ENCODE peak calls at places on chromosomes 3 and 15, in ten cellular contexts. One of them, this sample, is unnamed.

GRCh38 chr15:101201411-101202174 is 50.3 kb downstream of the CHSY1 start:
- DNase-seq in Peyer's patch: no peak
- DNase-seq in heart left ventricle: peak
- DNase-seq in A549: peak
- DNase-seq in cardiac muscle cell: peak
- DNase-seq in neural crest cell: peak
- DNase-seq in spleen: peak
- DNase-seq in nephron progenitor cell: peak
- DNase-seq in tibial nerve: peak
- DNase-seq in HFFc6: peak
- DNase-seq in this sample: peak

GRCh38 chr15:55255714-55256113 is 33.9 kb downstream of the RAB27A start:
- DNase-seq in nephron progenitor cell: no peak
- DNase-seq in A549: no peak
- DNase-seq in cardiac muscle cell: no peak
- DNase-seq in Peyer's patch: no peak
- DNase-seq in spleen: no peak
- DNase-seq in heart left ventricle: no peak
- DNase-seq in neural crest cell: no peak
- DNase-seq in tibial nerve: no peak
- DNase-seq in HFFc6: no peak
- DNase-seq in this sample: no peak

GRCh38 chr3:53776494-53777101 is 69.6 kb downstream of the CHDH start:
- DNase-seq in A549: no peak
- DNase-seq in spleen: no peak
- DNase-seq in cardiac muscle cell: peak
- DNase-seq in heart left ventricle: no peak
- DNase-seq in HFFc6: peak
- DNase-seq in Peyer's patch: no peak
- DNase-seq in nephron progenitor cell: no peak
- DNase-seq in tibial nerve: no peak
- DNase-seq in neural crest cell: no peak
- DNase-seq in this sample: no peak

GRCh38 chr15:84033793-84034553 is 201.6 kb upstream of the GOLGA6L4 start:
- DNase-seq in nephron progenitor cell: no peak
- DNase-seq in spleen: no peak
- DNase-seq in cardiac muscle cell: no peak
- DNase-seq in tibial nerve: no peak
- DNase-seq in neural crest cell: no peak
- DNase-seq in Peyer's patch: no peak
- DNase-seq in A549: no peak
- DNase-seq in heart left ventricle: no peak
- DNase-seq in HFFc6: no peak
- DNase-seq in this sample: no peak

GRCh38 chr3:123480428-123480827 is 31.5 kb upstream of the ADCY5 start:
- DNase-seq in cardiac muscle cell: no peak
- DNase-seq in heart left ventricle: no peak
- DNase-seq in neural crest cell: no peak
- DNase-seq in A549: no peak
- DNase-seq in Peyer's patch: no peak
- DNase-seq in HFFc6: no peak
- DNase-seq in spleen: peak
- DNase-seq in nephron progenitor cell: no peak
- DNase-seq in tibial nerve: no peak
- DNase-seq in this sample: no peak

GRCh38 chr15:73940061-73940981 is 14.1 kb downstream of the LOXL1 start:
- DNase-seq in cardiac muscle cell: peak
- DNase-seq in neural crest cell: no peak
- DNase-seq in heart left ventricle: peak
- DNase-seq in HFFc6: no peak
- DNase-seq in tibial nerve: no peak
- DNase-seq in spleen: peak
- DNase-seq in nephron progenitor cell: no peak
- DNase-seq in Peyer's patch: peak
- DNase-seq in A549: no peak
- DNase-seq in this sample: peak

GRCh38 chr3:51948016-51948580 is 5.9 kb downstream of the PARP3 start:
- DNase-seq in neural crest cell: no peak
- DNase-seq in spleen: peak
- DNase-seq in tibial nerve: no peak
- DNase-seq in cardiac muscle cell: no peak
- DNase-seq in A549: no peak
- DNase-seq in heart left ventricle: no peak
- DNase-seq in HFFc6: no peak
- DNase-seq in nephron progenitor cell: no peak
- DNase-seq in Peyer's patch: peak
- DNase-seq in this sample: peak

GRCh38 chr15:68145706-68146105 is 59.4 kb downstream of the CALML4 start:
- DNase-seq in Peyer's patch: no peak
- DNase-seq in heart left ventricle: no peak
- DNase-seq in A549: no peak
- DNase-seq in spleen: no peak
- DNase-seq in HFFc6: no peak
- DNase-seq in cardiac muscle cell: no peak
- DNase-seq in tibial nerve: no peak
- DNase-seq in nephron progenitor cell: no peak
- DNase-seq in neural crest cell: no peak
- DNase-seq in this sample: no peak

GRCh38 chr15:69475769-69476358 is 23.2 kb downstream of the RPLP1 start:
- DNase-seq in A549: peak
- DNase-seq in cardiac muscle cell: peak
- DNase-seq in Peyer's patch: peak
- DNase-seq in neural crest cell: peak
- DNase-seq in HFFc6: peak
- DNase-seq in spleen: peak
- DNase-seq in heart left ventricle: peak
- DNase-seq in tibial nerve: peak
- DNase-seq in nephron progenitor cell: peak
- DNase-seq in this sample: no peak
- TF ChIP-seq CTCF in A549: peak
- TF ChIP-seq CTCF in cardiac muscle cell: peak
- TF ChIP-seq CTCF in Peyer's patch: peak
- TF ChIP-seq CTCF in neural crest cell: peak
- TF ChIP-seq CTCF in HFFc6: peak
- TF ChIP-seq CTCF in spleen: peak
- TF ChIP-seq CTCF in heart left ventricle: peak
- TF ChIP-seq CTCF in tibial nerve: peak
- TF ChIP-seq CTCF in nephron progenitor cell: peak
- TF ChIP-seq CTCF in this sample: peak

GRCh38 chr3:150503402-150504099 is 42.7 kb downstream of the SERP1 start:
- DNase-seq in cardiac muscle cell: no peak
- DNase-seq in spleen: no peak
- DNase-seq in heart left ventricle: no peak
- DNase-seq in nephron progenitor cell: no peak
- DNase-seq in tibial nerve: no peak
- DNase-seq in Peyer's patch: no peak
- DNase-seq in A549: no peak
- DNase-seq in HFFc6: no peak
- DNase-seq in neural crest cell: no peak
- DNase-seq in this sample: no peak
- TF ChIP-seq CTCF in cardiac muscle cell: no peak
- TF ChIP-seq CTCF in spleen: no peak
- TF ChIP-seq CTCF in heart left ventricle: no peak
- TF ChIP-seq CTCF in nephron progenitor cell: no peak
- TF ChIP-seq CTCF in tibial nerve: no peak
- TF ChIP-seq CTCF in Peyer's patch: no peak
- TF ChIP-seq CTCF in A549: no peak
- TF ChIP-seq CTCF in HFFc6: peak
- TF ChIP-seq CTCF in neural crest cell: no peak
- TF ChIP-seq CTCF in this sample: no peak

DNA sequence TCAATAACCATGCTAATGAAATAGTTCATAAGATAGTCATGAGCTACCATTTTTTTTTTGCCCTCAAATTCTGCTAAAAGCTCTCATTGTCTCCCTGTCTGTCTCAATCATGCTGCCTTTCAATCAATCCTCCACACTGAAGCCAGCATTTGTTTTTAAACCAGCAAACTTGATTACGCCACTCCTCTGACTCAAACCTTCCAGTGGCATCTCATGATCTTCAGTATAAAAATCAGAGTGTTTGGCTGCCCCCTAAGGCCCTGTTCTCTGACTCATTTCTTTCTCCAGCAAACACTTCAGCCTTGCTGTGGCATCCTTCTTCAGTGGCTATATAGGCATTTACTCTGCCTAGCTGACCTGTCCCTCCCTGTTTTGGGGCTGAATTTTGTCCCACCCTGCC is 36.0 kb upstream of the EOMES start:
- DNase-seq in neural crest cell: no peak
- DNase-seq in spleen: no peak
- DNase-seq in heart left ventricle: no peak
- DNase-seq in HFFc6: peak
- DNase-seq in Peyer's patch: no peak
- DNase-seq in tibial nerve: peak
- DNase-seq in cardiac muscle cell: peak
- DNase-seq in nephron progenitor cell: no peak
- DNase-seq in A549: peak
- DNase-seq in this sample: no peak
- TF ChIP-seq CTCF in neural crest cell: no peak
- TF ChIP-seq CTCF in spleen: no peak
- TF ChIP-seq CTCF in heart left ventricle: no peak
- TF ChIP-seq CTCF in HFFc6: no peak
- TF ChIP-seq CTCF in Peyer's patch: no peak
- TF ChIP-seq CTCF in tibial nerve: no peak
- TF ChIP-seq CTCF in cardiac muscle cell: no peak
- TF ChIP-seq CTCF in nephron progenitor cell: no peak
- TF ChIP-seq CTCF in A549: peak
- TF ChIP-seq CTCF in this sample: no peak

GRCh38 chr3:29644261-29644660 is 363.4 kb downstream of the RBMS3 start:
- DNase-seq in nephron progenitor cell: no peak
- DNase-seq in Peyer's patch: no peak
- DNase-seq in tibial nerve: no peak
- DNase-seq in heart left ventricle: peak
- DNase-seq in neural crest cell: no peak
- DNase-seq in HFFc6: no peak
- DNase-seq in cardiac muscle cell: no peak
- DNase-seq in A549: no peak
- DNase-seq in spleen: no peak
- DNase-seq in this sample: no peak
- TF ChIP-seq CTCF in nephron progenitor cell: no peak
- TF ChIP-seq CTCF in Peyer's patch: no peak
- TF ChIP-seq CTCF in tibial nerve: no peak
- TF ChIP-seq CTCF in heart left ventricle: no peak
- TF ChIP-seq CTCF in neural crest cell: no peak
- TF ChIP-seq CTCF in HFFc6: no peak
- TF ChIP-seq CTCF in cardiac muscle cell: no peak
- TF ChIP-seq CTCF in A549: no peak
- TF ChIP-seq CTCF in spleen: no peak
- TF ChIP-seq CTCF in this sample: peak

GRCh38 chr3:104392327-104392726 is 974.4 kb upstream of the ALCAM start:
- DNase-seq in heart left ventricle: no peak
- DNase-seq in neural crest cell: no peak
- DNase-seq in Peyer's patch: no peak
- DNase-seq in HFFc6: no peak
- DNase-seq in nephron progenitor cell: no peak
- DNase-seq in cardiac muscle cell: no peak
- DNase-seq in tibial nerve: no peak
- DNase-seq in spleen: no peak
- DNase-seq in A549: no peak
- DNase-seq in this sample: no peak
- TF ChIP-seq CTCF in heart left ventricle: no peak
- TF ChIP-seq CTCF in neural crest cell: no peak
- TF ChIP-seq CTCF in Peyer's patch: no peak
- TF ChIP-seq CTCF in HFFc6: peak
- TF ChIP-seq CTCF in nephron progenitor cell: no peak
- TF ChIP-seq CTCF in cardiac muscle cell: no peak
- TF ChIP-seq CTCF in tibial nerve: no peak
- TF ChIP-seq CTCF in spleen: no peak
- TF ChIP-seq CTCF in A549: no peak
- TF ChIP-seq CTCF in this sample: no peak

GRCh38 chr3:62049033-62049432 is 324.3 kb downstream of the FEZF2 start:
- DNase-seq in spleen: no peak
- DNase-seq in A549: no peak
- DNase-seq in tibial nerve: no peak
- DNase-seq in nephron progenitor cell: no peak
- DNase-seq in neural crest cell: no peak
- DNase-seq in cardiac muscle cell: no peak
- DNase-seq in HFFc6: no peak
- DNase-seq in Peyer's patch: no peak
- DNase-seq in heart left ventricle: no peak
- DNase-seq in this sample: no peak

GRCh38 chr3:62052331-62052730 is 321.0 kb downstream of the FEZF2 start:
- DNase-seq in HFFc6: no peak
- DNase-seq in Peyer's patch: no peak
- DNase-seq in neural crest cell: no peak
- DNase-seq in cardiac muscle cell: no peak
- DNase-seq in nephron progenitor cell: no peak
- DNase-seq in tibial nerve: no peak
- DNase-seq in spleen: no peak
- DNase-seq in heart left ventricle: no peak
- DNase-seq in A549: no peak
- DNase-seq in this sample: no peak

GRCh38 chr3:62048577-62048976 is 324.8 kb downstream of the FEZF2 start:
- DNase-seq in HFFc6: no peak
- DNase-seq in spleen: no peak
- DNase-seq in A549: no peak
- DNase-seq in nephron progenitor cell: no peak
- DNase-seq in Peyer's patch: no peak
- DNase-seq in heart left ventricle: no peak
- DNase-seq in cardiac muscle cell: no peak
- DNase-seq in tibial nerve: no peak
- DNase-seq in neural crest cell: no peak
- DNase-seq in this sample: no peak

GRCh38 chr3:62056603-62057002 is 316.7 kb downstream of the FEZF2 start:
- DNase-seq in A549: no peak
- DNase-seq in heart left ventricle: no peak
- DNase-seq in nephron progenitor cell: no peak
- DNase-seq in spleen: no peak
- DNase-seq in cardiac muscle cell: no peak
- DNase-seq in tibial nerve: no peak
- DNase-seq in Peyer's patch: no peak
- DNase-seq in neural crest cell: no peak
- DNase-seq in HFFc6: no peak
- DNase-seq in this sample: no peak

GRCh38 chr3:62051506-62051905 is 321.8 kb downstream of the FEZF2 start:
- DNase-seq in tibial nerve: no peak
- DNase-seq in cardiac muscle cell: peak
- DNase-seq in HFFc6: peak
- DNase-seq in nephron progenitor cell: no peak
- DNase-seq in spleen: no peak
- DNase-seq in Peyer's patch: peak
- DNase-seq in neural crest cell: no peak
- DNase-seq in A549: peak
- DNase-seq in heart left ventricle: no peak
- DNase-seq in this sample: no peak
- TF ChIP-seq CTCF in tibial nerve: no peak
- TF ChIP-seq CTCF in cardiac muscle cell: peak
- TF ChIP-seq CTCF in HFFc6: peak
- TF ChIP-seq CTCF in nephron progenitor cell: peak
- TF ChIP-seq CTCF in spleen: no peak
- TF ChIP-seq CTCF in Peyer's patch: no peak
- TF ChIP-seq CTCF in neural crest cell: peak
- TF ChIP-seq CTCF in A549: no peak
- TF ChIP-seq CTCF in heart left ventricle: no peak
- TF ChIP-seq CTCF in this sample: peak

DNA sequence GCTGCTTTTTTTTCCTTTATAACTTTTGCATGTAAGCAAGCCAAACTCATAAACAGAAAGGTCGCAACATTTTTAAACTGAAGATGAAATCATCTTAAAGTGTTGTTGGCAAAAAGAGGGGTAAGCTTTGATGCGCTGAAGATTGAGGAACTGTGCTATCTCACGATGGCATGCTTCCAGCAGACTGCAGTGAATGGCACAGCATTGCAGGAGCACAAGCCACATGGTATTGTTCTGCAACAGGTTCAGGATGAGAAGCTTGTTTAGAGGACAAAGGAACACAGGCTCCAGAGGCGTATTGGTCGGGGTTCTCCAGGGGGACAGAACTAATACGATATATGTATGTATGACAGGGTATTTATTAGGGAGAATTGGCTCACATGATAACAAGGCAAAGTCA is 13.8 kb upstream of the PLD1 start:
- DNase-seq in neural crest cell: no peak
- DNase-seq in nephron progenitor cell: no peak
- DNase-seq in heart left ventricle: no peak
- DNase-seq in Peyer's patch: no peak
- DNase-seq in spleen: no peak
- DNase-seq in A549: no peak
- DNase-seq in HFFc6: no peak
- DNase-seq in cardiac muscle cell: no peak
- DNase-seq in tibial nerve: no peak
- DNase-seq in this sample: no peak
- TF ChIP-seq CTCF in neural crest cell: no peak
- TF ChIP-seq CTCF in nephron progenitor cell: no peak
- TF ChIP-seq CTCF in heart left ventricle: no peak
- TF ChIP-seq CTCF in Peyer's patch: no peak
- TF ChIP-seq CTCF in spleen: no peak
- TF ChIP-seq CTCF in A549: no peak
- TF ChIP-seq CTCF in HFFc6: no peak
- TF ChIP-seq CTCF in cardiac muscle cell: no peak
- TF ChIP-seq CTCF in tibial nerve: no peak
- TF ChIP-seq CTCF in this sample: no peak

This sample was measured in chondrocyte.